ENCODE peak calls at places on chromosomes 5 and 9, in nine cellular contexts. Y is pancreas; X is pulmonary artery endothelial cell; N is neural progenitor cell; L is stimulated activated CD4-positive, alpha-beta T cell treated with anti-CD3 and anti-CD28 coated beads, TNF-alpha, amount 100 ng/mL, for 4 hours; Q is kidney glomerular epithelial cell; I is A172; A is colonic mucosa; T is fibroblast of lung. M is an unnamed sample.

GRCh38 chr5:108266235-108266634 is 115.7 kb downstream of the FBXL17 start:
- DNase-seq in Y (no peak), X (no peak), N (no peak), L (no peak), Q (peak; percentile 44), I (peak; percentile 41), A (no peak), T (peak; percentile 30), M (no peak)

GRCh38 chr9:130480673-130481072 is 35.9 kb downstream of the ASS1 start:
- DNase-seq in Y (no peak), X (no peak), N (peak; percentile 76), L (no peak), Q (no peak), I (no peak), A (no peak), T (no peak), M (no peak)

GRCh38 chr5:175696855-175697198 is 39.0 kb downstream of the HRH2 start:
- DNase-seq in Y (no peak), X (no peak), N (no peak), L (no peak), Q (no peak), I (no peak), A (no peak), T (no peak), M (no peak)

GRCh38 chr9:113963017-113963620 is 87.0 kb downstream of the ZNF618 start:
- DNase-seq in Y (no peak), X (peak; percentile 35), N (peak; percentile 76), L (no peak), Q (peak; percentile 17), I (peak; percentile 30), A (peak; percentile 58), T (peak; percentile 34), M (peak; percentile 65)

GRCh38 chr9:81649475-81649874 is 39.9 kb downstream of the TLE1 start:
- DNase-seq in Y (no peak), X (no peak), N (peak; percentile 93), L (no peak), Q (no peak), I (no peak), A (no peak), T (no peak), M (no peak)

GRCh38 chr9:10843151-10843550 is 230.3 kb upstream of the PTPRD start:
- DNase-seq in Y (no peak), X (no peak), N (peak; percentile 36), L (no peak), Q (no peak), I (no peak), A (no peak), T (no peak), M (no peak)

GRCh38 chr5:81165493-81166119 is 67.5 kb upstream of the CKMT2 start:
- DNase-seq in Y (no peak), X (peak; percentile 45), N (peak; percentile 82), L (peak; percentile 11), Q (peak; percentile 68), I (peak; percentile 79), A (peak; percentile 61), T (peak; percentile 75), M (peak; percentile 60)

GRCh38 chr9:93325307-93326035 is 126.0 kb upstream of the FAM120A start:
- DNase-seq in Y (peak; percentile 60), X (no peak), N (no peak), L (no peak), Q (no peak), I (no peak), A (no peak), T (no peak), M (no peak)

GRCh38 chr5:120139039-120139438 is 325.1 kb upstream of the PRR16 start:
- DNase-seq in Y (no peak), X (peak; percentile 58), N (no peak), L (no peak), Q (peak; percentile 39), I (peak; percentile 79), A (no peak), T (peak; percentile 91), M (peak; percentile 96)

GRCh38 chr9:90808890-90809685 is 7.5 kb downstream of the SYK start:
- DNase-seq in Y (no peak), X (no peak), N (no peak), L (no peak), Q (no peak), I (no peak), A (no peak), T (no peak), M (no peak)

GRCh38 chr5:76819851-76820280 is 1.0 kb downstream of the F2RL1 start:
- DNase-seq in Y (peak; percentile 79), X (no peak), N (peak; percentile 21), L (no peak), Q (no peak), I (no peak), A (peak; percentile 42), T (peak; percentile 18), M (no peak)

GRCh38 chr9:100473271-100474081 is 527 bp downstream of the TMEFF1 start:
- DNase-seq in Y (peak; percentile 72), X (no peak), N (peak; percentile 80), L (no peak), Q (no peak), I (peak; percentile 19), A (peak; percentile 19), T (peak; percentile 44), M (peak; percentile 5)

GRCh38 chr9:73039253-73039915 is 86.5 kb upstream of the ALDH1A1 start:
- DNase-seq in Y (no peak), X (no peak), N (no peak), L (no peak), Q (peak; percentile 57), I (no peak), A (peak; percentile 28), T (peak; percentile 55), M (peak; percentile 82)

GRCh38 chr9:128292009-128292408 is 15.9 kb downstream of the SWI5 start:
- DNase-seq in Y (no peak), X (no peak), N (no peak), L (no peak), Q (no peak), I (no peak), A (no peak), T (no peak), M (no peak)

GRCh38 chr9:32161720-32162119 is 222.7 kb upstream of the ACO1 start:
- DNase-seq in Y (no peak), X (no peak), N (no peak), L (no peak), Q (no peak), I (no peak), A (no peak), T (no peak), M (no peak)

GRCh38 chr5:17219006-17219422 is 1.6 kb downstream of the BASP1 start:
- DNase-seq in Y (no peak), X (no peak), N (peak; percentile 86), L (no peak), Q (peak; percentile 8), I (no peak), A (no peak), T (peak; percentile 44), M (peak; percentile 9)

GRCh38 chr5:178469975-178470692 is 120.1 kb downstream of the COL23A1 start:
- DNase-seq in Y (no peak), X (no peak), N (no peak), L (no peak), Q (no peak), I (no peak), A (no peak), T (no peak), M (no peak)

GRCh38 chr5:57452885-57453284 is 29.7 kb downstream of the ACTBL2 start:
- DNase-seq in Y (no peak), X (no peak), N (no peak), L (no peak), Q (no peak), I (no peak), A (no peak), T (no peak), M (peak; percentile 66)

GRCh38 chr9:131116281-131117101 is 8.9 kb upstream of the NUP214 start:
- DNase-seq in Y (no peak), X (peak; percentile 79), N (no peak), L (no peak), Q (no peak), I (no peak), A (no peak), T (no peak), M (no peak)

GRCh38 chr5:113212244-113212920 is 222.4 kb downstream of the TSSK1B start:
- DNase-seq in Y (no peak), X (peak; percentile 29), N (no peak), L (no peak), Q (peak; percentile 62), I (no peak), A (no peak), T (peak; percentile 74), M (peak; percentile 47)

GRCh38 chr9:17824927-17825659 is 246.2 kb downstream of the SH3GL2 start:
- DNase-seq in Y (no peak), X (no peak), N (no peak), L (no peak), Q (no peak), I (no peak), A (no peak), T (no peak), M (no peak)

GRCh38 chr5:110809006-110809405 is 70.2 kb downstream of the SLC25A46 start:
- DNase-seq in Y (no peak), X (no peak), N (no peak), L (no peak), Q (no peak), I (no peak), A (no peak), T (no peak), M (no peak)

GRCh38 chr9:91422832-91423711 is 560 bp downstream of the NFIL3 start:
- DNase-seq in Y (peak; percentile 84), X (no peak), N (peak; percentile 84), L (peak; percentile 26), Q (peak; percentile 44), I (peak; percentile 63), A (peak; percentile 74), T (peak; percentile 77), M (peak; percentile 91)

GRCh38 chr9:130207241-130207992 is 35.2 kb downstream of the NCS1 start:
- DNase-seq in Y (peak; percentile 38), X (no peak), N (no peak), L (no peak), Q (no peak), I (no peak), A (no peak), T (no peak), M (no peak)

GRCh38 chr5:158727771-158728311 is 371.9 kb downstream of the EBF1 start:
- DNase-seq in Y (no peak), X (no peak), N (no peak), L (no peak), Q (no peak), I (peak; percentile 44), A (no peak), T (no peak), M (no peak)

GRCh38 chr5:112004867-112005532 is 248.0 kb upstream of the NREP start:
- DNase-seq in Y (no peak), X (no peak), N (no peak), L (no peak), Q (peak; percentile 32), I (peak; percentile 14), A (no peak), T (peak; percentile 92), M (peak; percentile 34)

GRCh38 chr9:7169717-7170348 is 412.1 kb downstream of the KDM4C start:
- DNase-seq in Y (no peak), X (no peak), N (no peak), L (no peak), Q (no peak), I (no peak), A (no peak), T (peak; percentile 38), M (peak; percentile 73)

GRCh38 chr5:81371354-81371876 is 22.5 kb downstream of the ACOT12 start:
- DNase-seq in Y (no peak), X (no peak), N (no peak), L (no peak), Q (no peak), I (no peak), A (no peak), T (no peak), M (no peak)

GRCh38 chr9:80836013-80836412 is 853.3 kb downstream of the TLE1 start:
- DNase-seq in Y (no peak), X (no peak), N (no peak), L (no peak), Q (no peak), I (no peak), A (no peak), T (no peak), M (no peak)

GRCh38 chr5:111063709-111064322 is 7.7 kb upstream of the TSLP start:
- DNase-seq in Y (no peak), X (no peak), N (peak; percentile 27), L (no peak), Q (peak; percentile 52), I (peak; percentile 20), A (no peak), T (peak; percentile 26), M (no peak)